ENCODE peak calls at places on chromosomes 16 and 17, in seven cellular contexts. O is AG09319, E is DND-41, V is AG04449, J is cardiac fibroblast, Y is uterus, C is AG04450. F is an unnamed sample.

GRCh38 chr17:7220593-7221280 is 999 bp downstream of the ACADVL start:
- DNase-seq in J (peak; percentile 76), E (peak; percentile 63), O (no peak), C (no peak), V (no peak), Y (no peak), F (peak; percentile 69)

GRCh38 chr16:72909196-72909595 is 138.7 kb downstream of the ZFHX3 start:
- DNase-seq in V (no peak), E (no peak), C (no peak), Y (no peak), J (no peak), O (no peak), F (no peak)

GRCh38 chr17:82120148-82120547 is 22.1 kb upstream of the FASN start:
- DNase-seq in J (peak; percentile 31), Y (no peak), C (no peak), V (no peak), O (no peak), E (no peak), F (peak; percentile 40)

GRCh38 chr17:6995500-6996255 is at the start of gene ALOX12:
- DNase-seq in V (no peak), Y (no peak), O (no peak), C (no peak), E (no peak), J (peak; percentile 11), F (no peak)

GRCh38 chr17:38428150-38428642 is at the start of gene ARHGAP23:
- DNase-seq in E (peak; percentile 75), C (peak; percentile 47), Y (peak; percentile 69), J (peak; percentile 83), V (no peak), O (no peak), F (peak; percentile 83)

GRCh38 chr17:42554250-42555121 is 1.8 kb downstream of the HSD17B1 start:
- DNase-seq in V (no peak), Y (peak; percentile 89), O (no peak), J (peak; percentile 83), E (peak; percentile 90), C (no peak), F (peak; percentile 89)

GRCh38 chr16:87877942-87878507 is 8.7 kb upstream of the SLC7A5 start:
- DNase-seq in Y (no peak), J (no peak), V (no peak), C (no peak), O (no peak), E (peak; percentile 45), F (no peak)

GRCh38 chr16:72124761-72125634 is 31.4 kb downstream of the DHX38 start:
- DNase-seq in E (peak; percentile 73), C (peak; percentile 34), Y (peak; percentile 32), O (peak; percentile 46), V (peak; percentile 9), J (peak; percentile 88), F (peak; percentile 77)

GRCh38 chr17:43324205-43324893 is 74.4 kb upstream of the ARL4D start:
- DNase-seq in O (no peak), J (no peak), C (no peak), E (no peak), V (no peak), Y (no peak), F (no peak)

GRCh38 chr17:28901866-28902818 is 737 bp downstream of the DHRS13 start:
- DNase-seq in E (peak; percentile 60), V (no peak), O (no peak), C (no peak), J (peak; percentile 31), Y (peak; percentile 41), F (no peak)

GRCh38 chr17:62100050-62100449 is 35.0 kb upstream of the MED13 start:
- DNase-seq in V (no peak), E (no peak), Y (no peak), O (no peak), C (no peak), J (no peak), F (no peak)

GRCh38 chr17:5531019-5531418 is 44.7 kb downstream of the MIS12 start:
- DNase-seq in J (no peak), C (no peak), E (no peak), Y (no peak), V (no peak), O (no peak), F (no peak)

GRCh38 chr17:28505986-28506665 is at the start of gene FOXN1:
- DNase-seq in E (no peak), V (no peak), O (no peak), Y (no peak), J (no peak), C (no peak), F (no peak)

GRCh38 chr17:81589612-81590011 is 37.5 kb upstream of the FAAP100 start:
- DNase-seq in J (no peak), O (no peak), V (no peak), Y (no peak), E (no peak), C (no peak), F (no peak)

GRCh38 chr17:78965369-78965982 is 14.2 kb downstream of the LGALS3BP start:
- DNase-seq in O (no peak), Y (no peak), V (no peak), J (no peak), E (no peak), C (no peak), F (no peak)

GRCh38 chr17:81420769-81421462 is 25.7 kb downstream of the BAHCC1 start:
- DNase-seq in C (no peak), V (no peak), J (peak; percentile 82), E (no peak), Y (no peak), O (no peak), F (no peak)

GRCh38 chr17:66135896-66136295 is 56.0 kb downstream of the CEP112 start:
- DNase-seq in Y (no peak), V (no peak), C (no peak), O (no peak), E (no peak), J (peak; percentile 7), F (peak; percentile 48)

GRCh38 chr17:413706-414440 is 61.3 kb upstream of the RPH3AL start:
- DNase-seq in V (no peak), Y (no peak), E (no peak), J (no peak), C (no peak), O (no peak), F (no peak)

GRCh38 chr16:83666449-83666848 is 141.3 kb upstream of the HSBP1 start:
- DNase-seq in O (no peak), E (no peak), J (no peak), Y (no peak), C (no peak), V (no peak), F (no peak)

GRCh38 chr17:20009052-20009301 is 182 bp upstream of the SPECC1 start:
- DNase-seq in Y (no peak), V (no peak), J (no peak), O (no peak), C (no peak), E (no peak), F (no peak)
- TF ChIP-seq CTCF in Y (no peak), V (no peak), J (no peak), O (no peak), C (no peak), E (no peak), F (peak; percentile 86)

DNA sequence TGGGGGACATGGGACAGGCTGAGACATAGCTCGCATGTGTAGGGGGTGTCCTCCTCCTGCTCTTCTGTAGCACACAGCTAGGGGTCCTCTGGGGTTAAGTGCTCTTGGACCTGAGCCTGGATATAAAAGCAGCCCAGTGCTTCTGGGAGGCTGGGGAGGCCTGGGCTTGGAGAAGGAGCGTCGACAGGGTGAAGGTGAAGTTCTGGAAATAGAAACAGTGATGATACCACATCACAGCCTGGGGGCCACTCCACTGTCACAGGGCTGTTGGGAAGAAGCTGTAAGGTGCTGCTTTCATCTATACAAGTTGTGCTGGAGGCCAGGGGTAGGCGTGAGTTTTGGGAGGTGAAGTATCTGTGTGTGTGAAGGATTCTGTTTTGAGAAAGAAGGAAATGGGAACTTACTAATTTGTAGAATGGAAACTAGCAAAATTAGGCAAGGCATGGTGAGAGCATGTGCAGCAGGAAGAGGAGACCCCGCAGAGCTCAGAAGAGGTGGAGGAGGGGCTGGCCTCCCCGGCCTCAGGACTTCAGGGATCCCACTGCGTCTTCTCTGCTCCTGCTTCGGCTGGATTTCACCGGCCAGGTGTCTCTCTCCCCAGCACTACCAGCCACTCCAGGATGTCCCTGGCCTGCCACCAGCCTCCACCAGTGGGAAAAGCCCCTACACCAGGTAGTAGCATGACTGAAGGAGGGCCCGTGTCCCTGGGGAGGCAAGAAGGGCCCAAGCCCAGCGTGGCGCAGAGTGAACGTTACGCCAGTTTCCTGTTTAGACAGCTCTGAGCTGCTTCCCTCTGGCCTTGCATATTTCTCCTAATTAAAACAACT is 19.4 kb downstream of the PLCG2 start:
- DNase-seq in Y (no peak), C (no peak), J (no peak), O (no peak), V (no peak), E (peak; percentile 63), F (no peak)
- TF ChIP-seq CTCF in Y (no peak), C (no peak), J (no peak), O (no peak), V (no peak), E (no peak), F (no peak)

GRCh38 chr16:78660795-78661194 is 561.3 kb downstream of the WWOX start:
- DNase-seq in O (no peak), V (no peak), C (no peak), E (no peak), J (no peak), Y (no peak), F (no peak)
- TF ChIP-seq CTCF in O (no peak), V (no peak), C (no peak), E (no peak), J (no peak), Y (no peak), F (no peak)

GRCh38 chr17:39981207-39982068 is 831 bp downstream of the PSMD3 start:
- DNase-seq in J (no peak), O (no peak), E (no peak), Y (no peak), C (no peak), V (no peak), F (peak; percentile 13)
- TF ChIP-seq CTCF in J (no peak), O (no peak), E (peak; percentile 23), Y (no peak), C (peak; percentile 14), V (no peak), F (no peak)

GRCh38 chr17:27324940-27325339 is 31.0 kb downstream of the WSB1 start:
- DNase-seq in C (no peak), J (no peak), O (no peak), Y (no peak), E (no peak), V (no peak), F (no peak)
- TF ChIP-seq CTCF in C (no peak), J (no peak), O (no peak), Y (no peak), E (no peak), V (no peak), F (no peak)

GRCh38 chr16:62167551-62167950 is 131.3 kb upstream of the CDH8 start:
- DNase-seq in E (no peak), Y (no peak), J (no peak), O (no peak), V (no peak), C (no peak), F (no peak)
- TF ChIP-seq CTCF in E (no peak), Y (no peak), J (no peak), O (no peak), V (no peak), C (no peak), F (no peak)

F was measured in fibroblast of villous mesenchyme.